ENCODE peak calls at places on chromosomes 11 and 22, in seven cellular contexts. One of them, this sample, is unnamed. For H3K4me1, the result is how much of the 10 kb centered on the place peaks cover.

GRCh38 chr11:127133061-127133460 is 132.5 kb upstream of the KIRREL3 start:
- DNase-seq in lower lobe of right lung: no peak
- DNase-seq in right lobe of liver: no peak
- DNase-seq in hepatocyte: no peak
- DNase-seq in thoracic aorta: no peak
- DNase-seq in aorta: no peak
- DNase-seq in right cardiac atrium: no peak
- DNase-seq in this sample: no peak

GRCh38 chr11:94746721-94747120 is 21.4 kb upstream of the AMOTL1 start:
- DNase-seq in lower lobe of right lung: no peak
- DNase-seq in right lobe of liver: no peak
- DNase-seq in hepatocyte: peak
- DNase-seq in thoracic aorta: no peak
- DNase-seq in aorta: no peak
- DNase-seq in right cardiac atrium: no peak
- DNase-seq in this sample: peak

GRCh38 chr11:3623126-3623525 is 18.7 kb downstream of the ART5 start:
- DNase-seq in lower lobe of right lung: no peak
- DNase-seq in right lobe of liver: no peak
- DNase-seq in hepatocyte: no peak
- DNase-seq in thoracic aorta: no peak
- DNase-seq in aorta: peak
- DNase-seq in right cardiac atrium: no peak
- DNase-seq in this sample: no peak

GRCh38 chr11:30245621-30246020 is 14.8 kb downstream of the FSHB start:
- DNase-seq in lower lobe of right lung: no peak
- DNase-seq in right lobe of liver: no peak
- DNase-seq in hepatocyte: no peak
- DNase-seq in thoracic aorta: no peak
- DNase-seq in aorta: no peak
- DNase-seq in right cardiac atrium: no peak
- DNase-seq in this sample: no peak

GRCh38 chr11:45606514-45607024 is 58.9 kb downstream of the CHST1 start:
- DNase-seq in lower lobe of right lung: no peak
- DNase-seq in right lobe of liver: no peak
- DNase-seq in hepatocyte: peak
- DNase-seq in thoracic aorta: no peak
- DNase-seq in aorta: no peak
- DNase-seq in right cardiac atrium: no peak
- DNase-seq in this sample: no peak

GRCh38 chr22:33869946-33870345 is 50.3 kb downstream of the LARGE1 start:
- DNase-seq in lower lobe of right lung: no peak
- DNase-seq in right lobe of liver: no peak
- DNase-seq in hepatocyte: no peak
- DNase-seq in thoracic aorta: no peak
- DNase-seq in aorta: no peak
- DNase-seq in right cardiac atrium: no peak
- DNase-seq in this sample: no peak

GRCh38 chr22:25060522-25061071 is 108.1 kb downstream of the KIAA1671 start:
- DNase-seq in lower lobe of right lung: no peak
- DNase-seq in right lobe of liver: no peak
- DNase-seq in hepatocyte: no peak
- DNase-seq in thoracic aorta: no peak
- DNase-seq in aorta: no peak
- DNase-seq in right cardiac atrium: no peak
- DNase-seq in this sample: no peak

GRCh38 chr11:69560141-69560790 is 78.8 kb downstream of the LINC01488 start:
- DNase-seq in lower lobe of right lung: no peak
- DNase-seq in right lobe of liver: no peak
- DNase-seq in hepatocyte: no peak
- DNase-seq in thoracic aorta: no peak
- DNase-seq in aorta: no peak
- DNase-seq in right cardiac atrium: no peak
- DNase-seq in this sample: no peak

GRCh38 chr11:69173925-69174591 is 18.3 kb downstream of the SMIM38 start:
- DNase-seq in lower lobe of right lung: no peak
- DNase-seq in right lobe of liver: no peak
- DNase-seq in hepatocyte: no peak
- DNase-seq in thoracic aorta: no peak
- DNase-seq in aorta: peak
- DNase-seq in right cardiac atrium: no peak
- DNase-seq in this sample: no peak

GRCh38 chr22:24410110-24410856 is 17.1 kb upstream of the ADORA2A start:
- DNase-seq in lower lobe of right lung: no peak
- DNase-seq in right lobe of liver: no peak
- DNase-seq in hepatocyte: no peak
- DNase-seq in thoracic aorta: no peak
- DNase-seq in aorta: no peak
- DNase-seq in right cardiac atrium: no peak
- DNase-seq in this sample: no peak

GRCh38 chr11:107550304-107550703 is 15.2 kb downstream of the ALKBH8 start:
- DNase-seq in lower lobe of right lung: no peak
- DNase-seq in right lobe of liver: no peak
- DNase-seq in hepatocyte: no peak
- DNase-seq in thoracic aorta: no peak
- DNase-seq in aorta: no peak
- DNase-seq in right cardiac atrium: no peak
- DNase-seq in this sample: no peak

GRCh38 chr11:115199501-115199900 is 304.7 kb downstream of the CADM1 start:
- DNase-seq in lower lobe of right lung: no peak
- DNase-seq in right lobe of liver: no peak
- DNase-seq in hepatocyte: no peak
- DNase-seq in thoracic aorta: no peak
- DNase-seq in aorta: no peak
- DNase-seq in right cardiac atrium: no peak
- DNase-seq in this sample: no peak

GRCh38 chr11:2300936-2301630 is 635 bp downstream of the C11orf21 start:
- DNase-seq in lower lobe of right lung: no peak
- DNase-seq in right lobe of liver: no peak
- DNase-seq in hepatocyte: no peak
- DNase-seq in thoracic aorta: no peak
- DNase-seq in aorta: peak
- DNase-seq in right cardiac atrium: no peak
- DNase-seq in this sample: no peak

GRCh38 chr22:25775501-25775900 is 33.5 kb downstream of the MYO18B start:
- DNase-seq in lower lobe of right lung: no peak
- DNase-seq in right lobe of liver: no peak
- DNase-seq in hepatocyte: no peak
- DNase-seq in thoracic aorta: no peak
- DNase-seq in aorta: no peak
- DNase-seq in right cardiac atrium: no peak
- DNase-seq in this sample: no peak

GRCh38 chr22:35308480-35308945 is 8.8 kb downstream of the TOM1 start:
- DNase-seq in lower lobe of right lung: no peak
- DNase-seq in right lobe of liver: no peak
- DNase-seq in hepatocyte: no peak
- DNase-seq in thoracic aorta: no peak
- DNase-seq in aorta: peak
- DNase-seq in right cardiac atrium: no peak
- DNase-seq in this sample: no peak

GRCh38 chr22:19853879-19854777 is 546 bp downstream of the GNB1L start:
- DNase-seq in lower lobe of right lung: peak
- DNase-seq in right lobe of liver: peak
- DNase-seq in hepatocyte: peak
- DNase-seq in thoracic aorta: no peak
- DNase-seq in aorta: no peak
- DNase-seq in right cardiac atrium: no peak
- DNase-seq in this sample: no peak

GRCh38 chr22:19851291-19852176 is 3.1 kb downstream of the GNB1L start:
- DNase-seq in lower lobe of right lung: peak
- DNase-seq in right lobe of liver: no peak
- DNase-seq in hepatocyte: peak
- DNase-seq in thoracic aorta: no peak
- DNase-seq in aorta: no peak
- DNase-seq in right cardiac atrium: no peak
- DNase-seq in this sample: no peak

GRCh38 chr22:19850482-19851109 is 4.1 kb downstream of the GNB1L start:
- DNase-seq in lower lobe of right lung: no peak
- DNase-seq in right lobe of liver: no peak
- DNase-seq in hepatocyte: no peak
- DNase-seq in thoracic aorta: no peak
- DNase-seq in aorta: no peak
- DNase-seq in right cardiac atrium: no peak
- DNase-seq in this sample: no peak

GRCh38 chr22:19853058-19853878 is 1.4 kb downstream of the GNB1L start:
- DNase-seq in lower lobe of right lung: no peak
- DNase-seq in right lobe of liver: peak
- DNase-seq in hepatocyte: peak
- DNase-seq in thoracic aorta: no peak
- DNase-seq in aorta: no peak
- DNase-seq in right cardiac atrium: no peak
- DNase-seq in this sample: no peak

GRCh38 chr22:19852177-19852781 is 2.4 kb downstream of the GNB1L start:
- DNase-seq in lower lobe of right lung: no peak
- DNase-seq in right lobe of liver: peak
- DNase-seq in hepatocyte: peak
- DNase-seq in thoracic aorta: no peak
- DNase-seq in aorta: no peak
- DNase-seq in right cardiac atrium: no peak
- DNase-seq in this sample: no peak
- H3K4me3 ChIP-seq in lower lobe of right lung: peak
- H3K4me3 ChIP-seq in right lobe of liver: no peak
- H3K4me3 ChIP-seq in hepatocyte: no peak
- H3K4me3 ChIP-seq in thoracic aorta: no peak
- H3K4me3 ChIP-seq in aorta: no peak
- H3K4me3 ChIP-seq in right cardiac atrium: no peak
- H3K4me3 ChIP-seq in this sample: peak

DNA sequence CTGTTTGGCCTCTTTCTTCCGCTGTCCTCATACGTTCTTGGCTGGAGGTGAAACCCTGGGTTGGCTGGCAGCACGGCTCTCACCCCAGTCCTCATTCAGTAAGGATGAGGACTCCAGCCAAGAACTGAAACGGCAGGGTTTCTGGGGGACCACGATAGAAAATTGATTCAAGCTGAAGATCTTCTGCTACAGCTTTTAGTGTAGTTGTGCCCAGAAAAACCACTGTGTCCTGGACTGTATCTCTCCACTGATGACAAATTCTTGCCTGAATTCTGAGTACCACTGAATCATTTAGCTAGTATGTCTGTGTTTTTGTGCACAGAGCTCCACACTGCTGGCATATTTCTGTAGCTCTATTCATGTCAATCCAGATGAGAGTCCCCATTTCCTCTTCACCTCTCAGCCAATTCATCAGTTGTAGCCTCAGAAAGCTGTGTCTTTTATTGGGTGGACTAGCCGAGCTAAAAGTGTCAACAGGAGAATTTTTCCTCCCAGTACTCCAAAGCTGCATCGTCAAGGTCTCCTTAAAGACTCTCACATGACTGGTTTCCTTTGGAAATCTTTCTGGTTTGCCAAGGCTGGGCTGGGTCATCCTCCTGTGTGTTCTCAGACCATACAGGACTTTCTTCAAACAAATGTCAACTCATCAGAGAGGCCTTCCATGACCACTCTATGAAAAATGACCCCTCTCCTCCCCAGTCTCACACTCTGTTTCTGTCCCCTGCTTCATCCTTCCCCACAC is 144.5 kb downstream of the LDLRAD3 start:
- DNase-seq in lower lobe of right lung: no peak
- DNase-seq in right lobe of liver: no peak
- DNase-seq in hepatocyte: no peak
- DNase-seq in thoracic aorta: no peak
- DNase-seq in aorta: no peak
- DNase-seq in right cardiac atrium: no peak
- DNase-seq in this sample: no peak
- H3K4me1 ChIP-seq in lower lobe of right lung: under half
- H3K4me1 ChIP-seq in right lobe of liver: under half
- H3K4me1 ChIP-seq in hepatocyte: under half
- H3K4me1 ChIP-seq in thoracic aorta: under half
- H3K4me1 ChIP-seq in aorta: under half
- H3K4me1 ChIP-seq in right cardiac atrium: under half
- H3K4me1 ChIP-seq in this sample: under half

GRCh38 chr11:36214484-36214883 is 74.7 kb downstream of the COMMD9 start:
- DNase-seq in lower lobe of right lung: no peak
- DNase-seq in right lobe of liver: no peak
- DNase-seq in hepatocyte: no peak
- DNase-seq in thoracic aorta: no peak
- DNase-seq in aorta: no peak
- DNase-seq in right cardiac atrium: no peak
- DNase-seq in this sample: no peak

GRCh38 chr11:36211735-36212430 is 77.3 kb downstream of the COMMD9 start:
- DNase-seq in lower lobe of right lung: no peak
- DNase-seq in right lobe of liver: no peak
- DNase-seq in hepatocyte: no peak
- DNase-seq in thoracic aorta: no peak
- DNase-seq in aorta: no peak
- DNase-seq in right cardiac atrium: no peak
- DNase-seq in this sample: no peak

GRCh38 chr11:36213050-36213840 is 76.0 kb downstream of the COMMD9 start:
- DNase-seq in lower lobe of right lung: no peak
- DNase-seq in right lobe of liver: no peak
- DNase-seq in hepatocyte: no peak
- DNase-seq in thoracic aorta: no peak
- DNase-seq in aorta: no peak
- DNase-seq in right cardiac atrium: no peak
- DNase-seq in this sample: no peak

GRCh38 chr11:36210529-36210928 is 78.7 kb downstream of the COMMD9 start:
- DNase-seq in lower lobe of right lung: no peak
- DNase-seq in right lobe of liver: no peak
- DNase-seq in hepatocyte: no peak
- DNase-seq in thoracic aorta: no peak
- DNase-seq in aorta: no peak
- DNase-seq in right cardiac atrium: no peak
- DNase-seq in this sample: no peak

DNA sequence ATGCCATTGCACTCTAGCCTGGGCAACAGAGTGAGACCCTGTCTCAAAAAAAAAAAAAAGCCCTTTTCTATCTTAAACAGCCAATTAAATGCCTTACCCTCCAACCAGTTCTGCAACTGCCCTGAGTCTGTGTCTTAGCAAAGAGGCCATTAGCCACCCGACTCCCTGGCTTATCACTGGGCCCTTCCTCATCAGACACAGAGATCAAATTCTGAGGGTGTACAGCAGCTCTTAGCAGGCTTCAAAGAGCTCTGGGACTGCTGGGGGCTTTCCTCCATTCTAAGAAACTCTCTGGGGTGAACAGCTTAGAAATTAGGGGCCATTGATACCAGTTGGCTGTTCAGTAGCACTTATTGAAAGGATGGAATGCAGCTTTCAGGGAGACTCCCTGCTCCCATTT is 76.7 kb downstream of the COMMD9 start:
- DNase-seq in lower lobe of right lung: no peak
- DNase-seq in right lobe of liver: no peak
- DNase-seq in hepatocyte: no peak
- DNase-seq in thoracic aorta: no peak
- DNase-seq in aorta: no peak
- DNase-seq in right cardiac atrium: no peak
- DNase-seq in this sample: no peak
- H3K4me3 ChIP-seq in lower lobe of right lung: no peak
- H3K4me3 ChIP-seq in right lobe of liver: no peak
- H3K4me3 ChIP-seq in hepatocyte: no peak
- H3K4me3 ChIP-seq in thoracic aorta: no peak
- H3K4me3 ChIP-seq in aorta: no peak
- H3K4me3 ChIP-seq in right cardiac atrium: no peak
- H3K4me3 ChIP-seq in this sample: no peak

DNA sequence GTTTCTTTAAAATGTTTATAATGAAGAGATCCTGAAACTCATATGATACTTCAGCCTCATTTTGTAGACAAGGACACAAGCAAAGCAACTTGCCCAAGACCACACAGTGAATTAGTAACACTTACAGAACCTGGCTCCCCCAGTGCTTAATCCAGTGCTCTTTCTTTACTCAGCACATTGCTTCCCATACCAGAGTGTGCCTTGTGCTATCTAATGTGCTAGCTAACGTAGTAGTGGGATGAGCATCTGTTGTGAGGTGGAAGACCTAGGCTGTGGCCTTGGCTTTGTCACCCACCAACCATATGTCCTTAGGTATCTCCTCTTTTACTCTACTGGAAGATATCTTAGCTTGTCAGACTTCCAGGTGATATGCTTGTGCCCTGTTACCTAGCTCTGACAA is 5.1 kb downstream of the SPCS2 start:
- DNase-seq in lower lobe of right lung: no peak
- DNase-seq in right lobe of liver: no peak
- DNase-seq in hepatocyte: no peak
- DNase-seq in thoracic aorta: no peak
- DNase-seq in aorta: no peak
- DNase-seq in right cardiac atrium: no peak
- DNase-seq in this sample: no peak
- H3K4me1 ChIP-seq in lower lobe of right lung: under half
- H3K4me1 ChIP-seq in right lobe of liver: under half
- H3K4me1 ChIP-seq in hepatocyte: under half
- H3K4me1 ChIP-seq in thoracic aorta: half or more
- H3K4me1 ChIP-seq in aorta: under half
- H3K4me1 ChIP-seq in right cardiac atrium: under half
- H3K4me1 ChIP-seq in this sample: under half

This sample was measured in prostate gland.